ENCODE peak calls at places on chromosomes 16 and 17, in seven cellular contexts. N, K, C, B, A, W and M are unnamed samples.

GRCh38 chr16:27195941-27196595 is 7.3 kb upstream of the KDM8 start:
- DNase-seq in B (no peak), W (no peak), C (no peak), N (no peak), A (no peak), K (peak; percentile 52), M (no peak)

GRCh38 chr17:61443475-61443882 is 8.7 kb upstream of the TBX4 start:
- DNase-seq in W (no peak), N (no peak), A (no peak), C (no peak), K (no peak), B (no peak), M (no peak)

GRCh38 chr17:78042542-78042941 is 84.0 kb downstream of the TNRC6C start:
- DNase-seq in W (no peak), N (no peak), A (no peak), C (no peak), K (no peak), B (no peak), M (no peak)

GRCh38 chr17:70041061-70041460 is 34.0 kb upstream of the KCNJ16 start:
- DNase-seq in N (no peak), C (no peak), W (no peak), A (no peak), B (no peak), K (no peak), M (no peak)

GRCh38 chr17:13671341-13671740 is 69.6 kb upstream of the HS3ST3A1 start:
- DNase-seq in N (no peak), W (no peak), B (no peak), C (no peak), A (no peak), K (no peak), M (no peak)

GRCh38 chr16:67718668-67719047 is 458 bp downstream of the GFOD2 start:
- DNase-seq in N (no peak), A (no peak), W (no peak), C (no peak), K (no peak), B (no peak), M (no peak)

GRCh38 chr16:47258874-47259461 is 115.2 kb upstream of the NETO2 start:
- DNase-seq in W (peak; percentile 20), A (no peak), N (no peak), B (no peak), K (no peak), C (peak; percentile 14), M (peak; percentile 29)

GRCh38 chr16:67936124-67936875 is at the start of gene PSMB10:
- DNase-seq in C (peak; percentile 72), W (peak; percentile 73), B (no peak), K (peak; percentile 34), A (peak; percentile 52), N (peak; percentile 57), M (peak; percentile 48)

GRCh38 chr16:86874141-86874540 is 295.8 kb downstream of the FOXL1 start:
- DNase-seq in N (no peak), K (no peak), C (no peak), A (no peak), W (no peak), B (no peak), M (peak; percentile 61)

GRCh38 chr17:12734852-12735430 is 54.4 kb upstream of the ARHGAP44 start:
- DNase-seq in W (no peak), K (no peak), B (no peak), C (no peak), A (peak; percentile 70), N (peak; percentile 77), M (no peak)

GRCh38 chr16:67857547-67858233 is 10.2 kb upstream of the CENPT start:
- DNase-seq in K (peak; percentile 28), A (peak; percentile 42), N (peak; percentile 61), B (peak; percentile 77), C (peak; percentile 92), W (peak; percentile 90), M (no peak)

GRCh38 chr17:45958307-45958706 is 40.7 kb upstream of the STH start:
- DNase-seq in A (no peak), C (no peak), N (no peak), W (no peak), K (no peak), B (no peak), M (no peak)

GRCh38 chr17:50950002-50950877 is 84.1 kb upstream of the TOB1 start:
- DNase-seq in N (peak; percentile 77), B (peak; percentile 56), C (peak; percentile 84), W (peak; percentile 89), K (peak; percentile 54), A (peak; percentile 80), M (peak; percentile 79)
- TF ChIP-seq CTCF in N (peak; percentile 85), B (peak; percentile 83), C (peak; percentile 74), W (peak; percentile 76), K (peak; percentile 68), A (peak; percentile 89), M (peak; percentile 89)

GRCh38 chr16:30622455-30623032 is 12.4 kb upstream of the ZNF689 start:
- DNase-seq in W (no peak), K (no peak), N (no peak), B (no peak), A (no peak), C (no peak), M (no peak)
- TF ChIP-seq CTCF in W (no peak), K (no peak), N (no peak), B (no peak), A (no peak), C (no peak), M (no peak)

DNA sequence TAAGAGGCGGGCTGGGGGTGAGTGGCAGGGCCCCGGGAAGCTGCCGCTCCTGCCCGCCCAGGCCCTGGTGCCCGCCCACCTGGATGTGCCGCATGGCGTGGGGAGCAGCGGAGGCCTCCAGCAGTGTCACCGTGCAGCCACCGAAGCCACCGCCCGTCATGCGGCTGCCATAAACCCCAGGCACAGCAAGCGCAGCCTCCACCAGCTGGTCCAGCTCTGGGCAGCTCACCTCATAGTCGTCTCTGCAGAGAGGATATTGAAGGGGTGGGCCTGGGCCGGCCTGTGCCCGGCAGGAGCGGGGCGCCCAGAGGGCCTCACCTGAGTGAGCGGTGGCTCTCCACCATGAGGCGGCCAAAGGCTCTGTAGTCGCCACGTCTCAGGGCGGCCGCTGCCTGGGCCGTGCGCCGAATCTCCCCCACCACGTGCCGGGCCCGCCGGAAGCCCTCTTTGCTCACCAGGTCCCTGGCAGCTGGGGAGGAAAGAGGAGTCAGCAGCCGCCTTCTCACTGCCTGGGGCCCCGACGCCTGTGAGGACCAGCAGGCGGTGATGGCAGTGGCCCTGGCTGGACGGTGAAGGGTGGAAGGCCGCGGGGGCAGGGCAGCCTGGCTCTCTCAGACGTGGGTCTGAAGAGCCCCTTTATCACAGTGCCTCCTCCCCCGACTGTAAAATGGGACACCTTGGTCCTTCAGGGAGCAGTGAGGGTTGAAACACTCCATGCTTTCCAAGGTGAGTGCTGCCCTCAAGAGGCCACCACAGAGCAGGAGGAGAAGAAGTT is 6.7 kb downstream of the GALK1 start:
- DNase-seq in K (no peak), W (no peak), A (no peak), N (no peak), B (no peak), C (no peak), M (no peak)
- TF ChIP-seq CTCF in K (no peak), W (peak; percentile 23), A (peak; percentile 13), N (peak; percentile 21), B (no peak), C (peak; percentile 10), M (peak; percentile 25)

GRCh38 chr16:49513040-49513439 is 139.4 kb downstream of the C16orf78 start:
- DNase-seq in A (no peak), N (no peak), C (no peak), K (no peak), W (peak; percentile 10), B (no peak), M (no peak)
- TF ChIP-seq CTCF in A (no peak), N (peak; percentile 41), C (no peak), K (no peak), W (peak; percentile 2), B (no peak), M (peak; percentile 20)

GRCh38 chr17:73594025-73594424 is 50.2 kb downstream of the SDK2 start:
- DNase-seq in C (no peak), A (no peak), W (no peak), B (no peak), N (no peak), K (no peak), M (no peak)

GRCh38 chr17:73595931-73596330 is 48.3 kb downstream of the SDK2 start:
- DNase-seq in A (no peak), C (no peak), N (no peak), K (no peak), B (no peak), W (no peak), M (no peak)

GRCh38 chr17:73594598-73594997 is 49.6 kb downstream of the SDK2 start:
- DNase-seq in B (no peak), N (no peak), A (no peak), W (no peak), K (no peak), C (no peak), M (no peak)

GRCh38 chr17:73593249-73593965 is 50.8 kb downstream of the SDK2 start:
- DNase-seq in B (no peak), N (no peak), K (no peak), W (no peak), A (no peak), C (no peak), M (no peak)

DNA sequence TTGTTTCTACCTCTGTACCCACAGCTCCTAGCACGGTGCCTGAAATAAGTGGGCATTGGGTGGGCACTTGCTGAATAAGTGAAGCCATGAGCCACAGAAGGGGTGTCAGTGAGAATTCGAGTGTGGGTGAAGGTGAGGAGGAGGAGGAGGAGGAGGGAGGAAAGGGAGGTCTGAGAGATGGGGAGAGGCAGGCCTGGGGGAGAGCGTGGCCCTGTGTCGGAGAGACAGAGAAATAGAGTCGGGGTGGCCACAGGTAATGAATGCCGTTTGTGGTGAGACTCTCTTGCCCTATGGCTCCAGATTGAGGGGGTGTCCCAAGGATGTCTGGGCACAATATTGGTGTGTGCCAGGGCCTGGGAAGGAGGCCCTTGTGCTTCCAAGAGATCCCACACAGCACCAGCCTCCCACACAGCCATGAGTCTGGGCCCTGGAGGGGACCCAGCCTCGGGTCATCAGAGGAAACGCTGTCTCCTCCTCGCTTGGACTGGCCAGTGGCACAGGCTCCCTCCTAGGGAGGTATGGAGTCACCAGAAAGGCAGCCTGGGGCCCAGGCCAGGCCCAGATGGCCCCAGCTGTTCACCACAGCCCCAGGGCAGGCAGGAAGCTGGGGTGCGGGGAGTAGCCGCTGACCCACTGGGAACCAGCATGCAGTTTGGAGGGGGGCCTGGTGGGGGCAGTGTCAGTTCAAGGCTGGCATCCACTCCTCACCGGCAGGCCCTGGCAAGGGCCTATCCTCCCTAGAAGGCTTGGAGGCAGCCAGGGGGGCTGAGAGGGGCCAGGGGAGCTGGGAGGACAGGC is 49.0 kb downstream of the SDK2 start:
- DNase-seq in C (no peak), K (peak; percentile 30), A (peak; percentile 54), N (peak; percentile 74), B (no peak), W (no peak), M (peak; percentile 56)
- TF ChIP-seq CTCF in C (no peak), K (peak; percentile 24), A (peak; percentile 50), N (peak; percentile 50), B (peak; percentile 42), W (no peak), M (no peak)

GRCh38 chr17:15233022-15233805 is 31.9 kb downstream of the PMP22 start:
- DNase-seq in A (no peak), B (no peak), W (peak; percentile 50), N (no peak), K (no peak), C (peak; percentile 75), M (no peak)
- TF ChIP-seq CTCF in A (peak; percentile 45), B (no peak), W (peak; percentile 47), N (peak; percentile 44), K (no peak), C (peak; percentile 43), M (no peak)